ENCODE peak calls at places on chromosomes 11 and 22, in five cellular contexts. One of them, this sample, is unnamed.

GRCh38 chr22:19788661-19789225 is 28.2 kb downstream of the TBX1 start:
- DNase-seq in brain microvascular endothelial cell: no peak
- DNase-seq in bronchial epithelial cell: no peak
- DNase-seq in cardiac muscle cell: no peak
- DNase-seq in AG04450: no peak
- DNase-seq in this sample: no peak

GRCh38 chr11:7490535-7490934 is 5.2 kb downstream of the OLFML1 start:
- DNase-seq in bronchial epithelial cell: no peak
- DNase-seq in cardiac muscle cell: peak; percentile 45
- DNase-seq in brain microvascular endothelial cell: no peak
- DNase-seq in AG04450: no peak
- DNase-seq in this sample: no peak

GRCh38 chr11:6621711-6622211 is 2.5 kb upstream of the TPP1 start:
- DNase-seq in AG04450: no peak
- DNase-seq in bronchial epithelial cell: no peak
- DNase-seq in brain microvascular endothelial cell: no peak
- DNase-seq in cardiac muscle cell: no peak
- DNase-seq in this sample: no peak

GRCh38 chr11:94876222-94876621 is 97.1 kb downstream of the CWC15 start:
- DNase-seq in brain microvascular endothelial cell: no peak
- DNase-seq in bronchial epithelial cell: no peak
- DNase-seq in AG04450: no peak
- DNase-seq in cardiac muscle cell: no peak
- DNase-seq in this sample: peak; percentile 62

GRCh38 chr11:95360382-95360781 is 129.4 kb upstream of the SESN3 start:
- DNase-seq in bronchial epithelial cell: peak; percentile 63
- DNase-seq in brain microvascular endothelial cell: no peak
- DNase-seq in cardiac muscle cell: peak; percentile 16
- DNase-seq in AG04450: no peak
- DNase-seq in this sample: no peak

GRCh38 chr11:3382613-3383275 is 3.8 kb upstream of the ZNF195 start:
- DNase-seq in bronchial epithelial cell: no peak
- DNase-seq in brain microvascular endothelial cell: no peak
- DNase-seq in cardiac muscle cell: no peak
- DNase-seq in AG04450: no peak
- DNase-seq in this sample: no peak

GRCh38 chr22:49214976-49215375 is 612.7 kb downstream of the BRD1 start:
- DNase-seq in brain microvascular endothelial cell: no peak
- DNase-seq in cardiac muscle cell: no peak
- DNase-seq in AG04450: no peak
- DNase-seq in bronchial epithelial cell: no peak
- DNase-seq in this sample: no peak

GRCh38 chr11:17531071-17531817 is 13.0 kb downstream of the USH1C start:
- DNase-seq in AG04450: no peak
- DNase-seq in brain microvascular endothelial cell: no peak
- DNase-seq in cardiac muscle cell: no peak
- DNase-seq in bronchial epithelial cell: no peak
- DNase-seq in this sample: no peak

GRCh38 chr11:118258410-118258809 is 5.7 kb downstream of the MPZL2 start:
- DNase-seq in bronchial epithelial cell: peak; percentile 38
- DNase-seq in cardiac muscle cell: no peak
- DNase-seq in AG04450: no peak
- DNase-seq in brain microvascular endothelial cell: no peak
- DNase-seq in this sample: no peak

GRCh38 chr11:20599424-20600346 is at the start of gene SLC6A5:
- DNase-seq in AG04450: no peak
- DNase-seq in bronchial epithelial cell: peak; percentile 40
- DNase-seq in brain microvascular endothelial cell: peak; percentile 41
- DNase-seq in cardiac muscle cell: peak; percentile 73
- DNase-seq in this sample: no peak

GRCh38 chr11:118194835-118195627 is 18.6 kb upstream of the SCN2B start:
- DNase-seq in AG04450: peak; percentile 6
- DNase-seq in bronchial epithelial cell: peak; percentile 97
- DNase-seq in cardiac muscle cell: peak; percentile 84
- DNase-seq in brain microvascular endothelial cell: peak; percentile 9
- DNase-seq in this sample: no peak

GRCh38 chr11:134541355-134541754 is 129.3 kb upstream of the B3GAT1 start:
- DNase-seq in AG04450: no peak
- DNase-seq in cardiac muscle cell: no peak
- DNase-seq in brain microvascular endothelial cell: no peak
- DNase-seq in bronchial epithelial cell: no peak
- DNase-seq in this sample: no peak

GRCh38 chr11:111236355-111236754 is 9.2 kb upstream of the POU2AF2 start:
- DNase-seq in bronchial epithelial cell: no peak
- DNase-seq in AG04450: no peak
- DNase-seq in brain microvascular endothelial cell: no peak
- DNase-seq in cardiac muscle cell: no peak
- DNase-seq in this sample: no peak

GRCh38 chr11:5476184-5476819 is 12.2 kb upstream of the OR52D1 start:
- DNase-seq in bronchial epithelial cell: peak; percentile 48
- DNase-seq in brain microvascular endothelial cell: peak; percentile 43
- DNase-seq in cardiac muscle cell: peak; percentile 62
- DNase-seq in AG04450: peak; percentile 7
- DNase-seq in this sample: no peak

GRCh38 chr11:440065-441042 is 1.5 kb downstream of the ANO9 start:
- DNase-seq in brain microvascular endothelial cell: no peak
- DNase-seq in cardiac muscle cell: peak; percentile 43
- DNase-seq in AG04450: no peak
- DNase-seq in bronchial epithelial cell: no peak
- DNase-seq in this sample: no peak

GRCh38 chr22:25447067-25447688 is 117.3 kb upstream of the GRK3 start:
- DNase-seq in cardiac muscle cell: no peak
- DNase-seq in bronchial epithelial cell: no peak
- DNase-seq in brain microvascular endothelial cell: no peak
- DNase-seq in AG04450: no peak
- DNase-seq in this sample: no peak

GRCh38 chr11:32071811-32072210 is 19.1 kb upstream of the RCN1 start:
- DNase-seq in AG04450: no peak
- DNase-seq in brain microvascular endothelial cell: peak; percentile 63
- DNase-seq in bronchial epithelial cell: peak; percentile 43
- DNase-seq in cardiac muscle cell: peak; percentile 74
- DNase-seq in this sample: no peak

GRCh38 chr11:131593301-131593700 is 222.9 kb downstream of the NTM start:
- DNase-seq in cardiac muscle cell: no peak
- DNase-seq in bronchial epithelial cell: no peak
- DNase-seq in brain microvascular endothelial cell: no peak
- DNase-seq in AG04450: no peak
- DNase-seq in this sample: no peak

GRCh38 chr11:65298131-65298535 is 16.5 kb upstream of the CDC42EP2 start:
- DNase-seq in bronchial epithelial cell: no peak
- DNase-seq in AG04450: no peak
- DNase-seq in brain microvascular endothelial cell: peak; percentile 32
- DNase-seq in cardiac muscle cell: peak; percentile 76
- DNase-seq in this sample: no peak

GRCh38 chr22:42340695-42341383 is 70.4 kb upstream of the TCF20 start:
- DNase-seq in brain microvascular endothelial cell: no peak
- DNase-seq in AG04450: no peak
- DNase-seq in cardiac muscle cell: no peak
- DNase-seq in bronchial epithelial cell: no peak
- DNase-seq in this sample: no peak

GRCh38 chr22:42343551-42344081 is 73.2 kb upstream of the TCF20 start:
- DNase-seq in brain microvascular endothelial cell: no peak
- DNase-seq in cardiac muscle cell: no peak
- DNase-seq in bronchial epithelial cell: no peak
- DNase-seq in AG04450: no peak
- DNase-seq in this sample: no peak

GRCh38 chr22:42343136-42343484 is 72.7 kb upstream of the TCF20 start:
- DNase-seq in AG04450: no peak
- DNase-seq in brain microvascular endothelial cell: no peak
- DNase-seq in cardiac muscle cell: no peak
- DNase-seq in bronchial epithelial cell: no peak
- DNase-seq in this sample: no peak

GRCh38 chr22:42341779-42342178 is 71.3 kb upstream of the TCF20 start:
- DNase-seq in bronchial epithelial cell: no peak
- DNase-seq in AG04450: no peak
- DNase-seq in cardiac muscle cell: no peak
- DNase-seq in brain microvascular endothelial cell: no peak
- DNase-seq in this sample: no peak

GRCh38 chr22:42342426-42343135 is 72.1 kb upstream of the TCF20 start:
- DNase-seq in cardiac muscle cell: no peak
- DNase-seq in bronchial epithelial cell: no peak
- DNase-seq in brain microvascular endothelial cell: no peak
- DNase-seq in AG04450: no peak
- DNase-seq in this sample: no peak
- H3K4me3 ChIP-seq in cardiac muscle cell: peak overlapping the region; percentile 37
- H3K4me3 ChIP-seq in bronchial epithelial cell: no peak overlapping the region
- H3K4me3 ChIP-seq in brain microvascular endothelial cell: no peak overlapping the region
- H3K4me3 ChIP-seq in AG04450: peak overlapping the region; percentile 58
- H3K4me3 ChIP-seq in this sample: peak overlapping the region; percentile 58

DNA sequence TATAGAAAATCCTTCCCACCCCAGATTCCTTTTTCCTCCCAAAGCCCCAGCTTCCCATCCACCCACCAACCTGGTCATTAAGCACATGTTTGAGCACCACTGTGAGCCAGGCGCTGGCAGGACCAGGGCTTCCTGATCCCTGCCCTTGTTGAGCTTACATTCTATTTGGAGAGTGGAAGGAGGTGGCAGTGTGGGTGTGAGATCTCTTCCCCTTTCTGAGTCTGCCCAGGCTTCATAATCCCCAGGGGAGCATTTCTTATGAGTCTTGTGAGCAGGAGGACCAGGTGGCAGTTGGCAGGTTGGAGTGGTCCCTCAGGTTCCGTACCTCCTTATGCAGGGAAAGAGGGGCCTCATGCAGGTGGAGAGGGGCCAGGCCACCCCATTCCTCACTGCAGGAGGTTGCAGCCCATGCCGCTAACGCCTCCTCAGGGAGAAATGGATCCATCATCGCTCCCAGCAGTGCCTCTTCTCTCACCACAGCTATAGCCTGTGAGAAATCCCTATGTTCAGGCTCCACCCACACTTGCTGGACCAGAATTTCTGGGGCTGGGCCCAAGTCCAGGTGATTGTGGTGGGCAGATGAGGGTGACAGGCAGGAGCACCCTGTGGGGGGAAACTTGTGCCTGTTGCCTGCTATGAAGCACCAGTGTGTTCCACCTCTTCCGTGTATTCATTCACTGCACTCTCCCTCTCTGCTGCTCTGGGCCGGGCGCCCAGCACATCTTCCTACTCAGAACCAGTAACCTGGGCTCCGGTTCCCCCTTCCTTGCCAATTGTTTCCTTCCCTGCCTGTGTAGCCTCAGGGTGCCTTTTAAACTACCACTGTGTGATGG is 23.5 kb downstream of the UBE2L3 start:
- DNase-seq in cardiac muscle cell: no peak
- DNase-seq in AG04450: no peak
- DNase-seq in brain microvascular endothelial cell: no peak
- DNase-seq in bronchial epithelial cell: no peak
- DNase-seq in this sample: no peak
- H3K4me3 ChIP-seq in cardiac muscle cell: no peak overlapping the region
- H3K4me3 ChIP-seq in AG04450: no peak overlapping the region
- H3K4me3 ChIP-seq in brain microvascular endothelial cell: no peak overlapping the region
- H3K4me3 ChIP-seq in bronchial epithelial cell: no peak overlapping the region
- H3K4me3 ChIP-seq in this sample: no peak overlapping the region

GRCh38 chr22:38214248-38215056 is 12.7 kb downstream of the MAFF start:
- DNase-seq in cardiac muscle cell: peak; percentile 82
- DNase-seq in AG04450: no peak
- DNase-seq in bronchial epithelial cell: peak; percentile 43
- DNase-seq in brain microvascular endothelial cell: no peak
- DNase-seq in this sample: no peak

GRCh38 chr22:38215156-38216038 is 13.6 kb downstream of the MAFF start:
- DNase-seq in bronchial epithelial cell: no peak
- DNase-seq in AG04450: no peak
- DNase-seq in cardiac muscle cell: no peak
- DNase-seq in brain microvascular endothelial cell: no peak
- DNase-seq in this sample: no peak

GRCh38 chr22:38212442-38212841 is 10.6 kb downstream of the MAFF start:
- DNase-seq in AG04450: no peak
- DNase-seq in brain microvascular endothelial cell: no peak
- DNase-seq in cardiac muscle cell: no peak
- DNase-seq in bronchial epithelial cell: no peak
- DNase-seq in this sample: no peak

GRCh38 chr22:38211556-38211955 is 9.8 kb downstream of the MAFF start:
- DNase-seq in AG04450: no peak
- DNase-seq in bronchial epithelial cell: no peak
- DNase-seq in brain microvascular endothelial cell: no peak
- DNase-seq in cardiac muscle cell: no peak
- DNase-seq in this sample: no peak

DNA sequence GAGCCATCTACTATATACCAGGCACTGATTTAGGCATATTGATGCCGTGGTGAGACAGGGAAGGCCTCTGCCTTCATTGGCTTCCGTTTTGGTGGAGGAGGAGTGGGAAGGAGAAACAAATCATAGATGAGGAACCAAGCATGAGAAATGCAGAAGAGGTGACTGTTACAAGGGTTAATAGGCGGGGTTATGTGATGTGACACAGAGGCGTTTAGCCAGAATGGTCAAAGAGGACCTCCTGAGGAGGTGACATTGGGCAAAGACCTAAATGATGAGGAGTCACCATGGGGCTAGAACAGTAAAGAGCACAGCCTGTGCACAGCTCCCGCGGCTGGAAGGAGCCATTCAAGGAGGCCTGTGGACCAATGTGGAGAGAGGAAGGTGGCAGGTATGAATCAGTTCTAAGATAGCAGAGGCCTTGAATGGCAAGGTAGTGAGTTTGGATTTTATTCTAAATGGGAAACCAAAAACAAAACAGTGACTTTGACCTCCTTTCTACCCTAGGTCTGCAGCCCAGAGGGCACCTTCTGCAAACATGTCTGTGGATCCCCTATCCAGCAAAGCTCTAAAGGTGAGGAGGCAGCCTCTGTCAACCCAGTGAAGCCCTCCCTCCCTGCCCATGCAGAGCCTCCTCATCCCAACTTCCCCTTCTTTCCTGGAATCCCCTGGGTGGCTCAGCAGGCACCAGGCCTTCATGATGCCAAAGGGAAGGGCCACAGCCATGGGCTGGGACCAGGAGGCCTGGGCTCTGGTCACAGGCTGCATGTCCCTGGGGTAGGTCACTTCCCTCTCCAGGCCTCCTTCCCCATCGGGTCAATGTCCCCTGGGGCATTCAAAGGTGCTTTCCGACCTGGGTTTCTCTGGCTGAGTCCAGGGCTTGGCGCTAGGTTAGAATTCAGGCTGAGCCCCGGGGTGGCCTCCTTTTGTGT is 11.8 kb downstream of the MAFF start:
- DNase-seq in bronchial epithelial cell: no peak
- DNase-seq in brain microvascular endothelial cell: no peak
- DNase-seq in cardiac muscle cell: no peak
- DNase-seq in AG04450: no peak
- DNase-seq in this sample: no peak
- H3K4me3 ChIP-seq in bronchial epithelial cell: no peak overlapping the region
- H3K4me3 ChIP-seq in brain microvascular endothelial cell: no peak overlapping the region
- H3K4me3 ChIP-seq in cardiac muscle cell: peak overlapping the region; percentile 34
- H3K4me3 ChIP-seq in AG04450: no peak overlapping the region
- H3K4me3 ChIP-seq in this sample: no peak overlapping the region

GRCh38 chr11:128776434-128777284 is 82.8 kb downstream of the FLI1 start:
- DNase-seq in AG04450: no peak
- DNase-seq in cardiac muscle cell: peak; percentile 66
- DNase-seq in bronchial epithelial cell: no peak
- DNase-seq in brain microvascular endothelial cell: peak; percentile 59
- DNase-seq in this sample: no peak

GRCh38 chr11:128779036-128779435 is 85.2 kb downstream of the FLI1 start:
- DNase-seq in cardiac muscle cell: peak; percentile 43
- DNase-seq in bronchial epithelial cell: no peak
- DNase-seq in AG04450: no peak
- DNase-seq in brain microvascular endothelial cell: peak; percentile 52
- DNase-seq in this sample: no peak

GRCh38 chr11:128775513-128775912 is 81.6 kb downstream of the FLI1 start:
- DNase-seq in bronchial epithelial cell: no peak
- DNase-seq in brain microvascular endothelial cell: peak; percentile 36
- DNase-seq in AG04450: no peak
- DNase-seq in cardiac muscle cell: peak; percentile 67
- DNase-seq in this sample: no peak

GRCh38 chr11:128776088-128776433 is 82.2 kb downstream of the FLI1 start:
- DNase-seq in bronchial epithelial cell: no peak
- DNase-seq in cardiac muscle cell: no peak
- DNase-seq in AG04450: no peak
- DNase-seq in brain microvascular endothelial cell: no peak
- DNase-seq in this sample: no peak

GRCh38 chr11:128777369-128778011 is 83.6 kb downstream of the FLI1 start:
- DNase-seq in AG04450: no peak
- DNase-seq in brain microvascular endothelial cell: no peak
- DNase-seq in bronchial epithelial cell: no peak
- DNase-seq in cardiac muscle cell: no peak
- DNase-seq in this sample: no peak
- H3K4me3 ChIP-seq in AG04450: no peak overlapping the region
- H3K4me3 ChIP-seq in brain microvascular endothelial cell: peak overlapping the region; percentile 9
- H3K4me3 ChIP-seq in bronchial epithelial cell: no peak overlapping the region
- H3K4me3 ChIP-seq in cardiac muscle cell: no peak overlapping the region
- H3K4me3 ChIP-seq in this sample: no peak overlapping the region

This sample was measured in esophagus muscularis mucosa.